ENCODE peak calls at places on chromosomes 16 and 17, in four cellular contexts. S, A, G and Z are unnamed samples.

GRCh38 chr16:79429276-79430128 is 171.0 kb downstream of the MAF start:
- DNase-seq in A (no peak), S (no peak), G (no peak), Z (no peak)

GRCh38 chr17:48129981-48130380 is 22.4 kb downstream of the SNX11 start:
- DNase-seq in S (no peak), A (no peak), G (no peak), Z (no peak)

GRCh38 chr16:89863741-89864391 is 9.5 kb upstream of the TCF25 start:
- DNase-seq in S (no peak), G (no peak), A (peak; percentile 88), Z (no peak)

GRCh38 chr16:85883813-85884212 is 15.1 kb upstream of the IRF8 start:
- DNase-seq in A (no peak), S (no peak), G (no peak), Z (no peak)

GRCh38 chr17:2181206-2181983 is 122.2 kb downstream of the SMG6 start:
- DNase-seq in S (no peak), A (peak; percentile 88), G (no peak), Z (no peak)

GRCh38 chr16:20042848-20043247 is 30.8 kb downstream of the GPR139 start:
- DNase-seq in A (no peak), G (no peak), S (no peak), Z (no peak)

GRCh38 chr16:58661199-58661830 is 23.3 kb downstream of the SLC38A7 start:
- DNase-seq in S (peak; percentile 78), G (peak; percentile 65), A (peak; percentile 96), Z (no peak)

GRCh38 chr16:78957328-78958100 is 643.0 kb downstream of the MAF start:
- DNase-seq in G (no peak), A (no peak), S (no peak), Z (no peak)

GRCh38 chr16:74936902-74937560 is 47.9 kb downstream of the WDR59 start:
- DNase-seq in A (peak; percentile 92), S (no peak), G (no peak), Z (no peak)

GRCh38 chr17:10649031-10649430 is 8.1 kb downstream of the MYH3 start:
- DNase-seq in S (no peak), A (peak; percentile 84), G (no peak), Z (no peak)

GRCh38 chr17:76841776-76842405 is 26.3 kb upstream of the MGAT5B start:
- DNase-seq in A (no peak), G (no peak), S (no peak), Z (no peak)

GRCh38 chr17:78112508-78113471 is 15.8 kb downstream of the TMC6 start:
- DNase-seq in G (no peak), A (peak; percentile 99), S (peak; percentile 33), Z (no peak)

GRCh38 chr17:82348866-82349265 is 10.2 kb upstream of the TEX19 start:
- DNase-seq in A (peak; percentile 82), S (no peak), G (no peak), Z (no peak)

GRCh38 chr16:17265177-17265576 is 205.6 kb downstream of the XYLT1 start:
- DNase-seq in S (no peak), G (no peak), A (no peak), Z (no peak)

GRCh38 chr17:4110152-4110551 is 32.7 kb downstream of the ZZEF1 start:
- DNase-seq in A (peak; percentile 78), G (no peak), S (no peak), Z (no peak)

GRCh38 chr16:86877835-86878234 is 299.5 kb downstream of the FOXL1 start:
- DNase-seq in G (no peak), A (no peak), S (no peak), Z (no peak)

GRCh38 chr17:2041561-2042354 is at the start of gene OVCA2:
- DNase-seq in A (peak; percentile 98), S (peak; percentile 90), G (peak; percentile 61), Z (no peak)

GRCh38 chr16:22232277-22233049 is 26.4 kb downstream of the EEF2K start:
- DNase-seq in S (peak; percentile 92), A (no peak), G (peak; percentile 15), Z (no peak)

GRCh38 chr17:57871863-57872262 is 22.0 kb upstream of the MRPS23 start:
- DNase-seq in A (no peak), G (no peak), S (no peak), Z (no peak)

GRCh38 chr16:1580956-1581355 is 30.9 kb downstream of the IFT140 start:
- DNase-seq in G (no peak), A (peak; percentile 29), S (no peak), Z (no peak)

GRCh38 chr16:57735755-57736418 is at the start of gene KATNB1:
- DNase-seq in S (no peak), G (no peak), A (peak; percentile 72), Z (peak; percentile 99)

GRCh38 chr17:36869856-36870617 is 67.2 kb upstream of the LHX1 start:
- DNase-seq in A (no peak), G (no peak), S (no peak), Z (no peak)
- TF ChIP-seq CTCF in A (peak; percentile 5), G (no peak), S (no peak), Z (no peak)

DNA sequence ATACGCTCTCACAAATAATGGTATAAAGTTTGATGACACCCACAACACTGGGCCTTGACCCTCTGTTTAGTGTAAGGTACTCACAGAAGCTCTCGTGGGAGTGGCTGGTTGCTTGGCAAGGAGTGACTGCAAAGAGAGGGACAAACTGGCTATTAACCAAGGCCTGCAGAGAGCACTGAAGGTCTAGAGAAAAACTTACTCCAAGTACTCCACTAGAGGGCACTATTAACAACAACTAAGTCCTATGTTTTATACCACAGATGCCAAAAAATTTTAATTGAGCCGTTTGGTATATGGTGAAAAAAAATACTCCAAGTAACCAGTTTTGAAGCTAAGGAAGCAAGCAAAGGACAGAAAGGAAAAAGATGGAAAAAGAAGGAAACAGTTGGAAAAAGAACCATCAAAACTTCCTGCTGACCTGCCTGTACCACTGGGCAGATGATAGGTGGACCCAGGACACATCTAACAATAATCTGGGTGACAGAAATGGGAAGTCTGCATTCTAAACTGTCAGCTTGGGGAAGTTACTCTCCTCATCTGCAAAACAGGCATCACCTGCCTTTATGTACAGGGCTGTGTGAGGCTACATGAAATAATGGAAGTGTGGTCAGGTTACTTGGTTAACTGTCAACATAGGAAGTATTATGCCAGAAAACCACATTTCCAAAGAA is 23.2 kb downstream of the DYNC1LI2 start:
- DNase-seq in S (peak; percentile 28), G (no peak), A (no peak), Z (no peak)
- TF ChIP-seq CTCF in S (peak; percentile 79), G (peak; percentile 75), A (peak; percentile 71), Z (peak; percentile 87)

DNA sequence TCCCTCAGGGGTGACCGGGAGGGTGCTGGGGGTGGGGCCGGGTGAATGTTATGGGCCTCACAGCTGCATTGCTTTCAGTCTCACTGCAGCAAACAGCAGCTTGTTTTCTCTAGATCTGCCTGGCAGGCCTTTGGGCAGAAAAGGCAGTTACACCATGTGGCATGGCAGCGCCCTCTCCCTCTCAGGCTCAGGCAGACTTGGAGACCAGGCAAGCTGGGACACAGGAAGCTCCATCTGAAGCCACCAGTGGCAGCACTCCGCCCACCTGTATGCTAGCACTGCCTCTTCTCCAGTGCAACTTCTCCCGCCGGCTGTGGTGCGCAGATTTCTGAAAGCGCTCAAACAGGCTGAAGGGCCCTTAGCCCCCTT is 66.4 kb downstream of the MPRIP start:
- DNase-seq in G (no peak), A (peak; percentile 63), S (no peak), Z (peak; percentile 49)
- TF ChIP-seq CTCF in G (no peak), A (no peak), S (no peak), Z (no peak)

GRCh38 chr17:50050431-50051032 is 5.4 kb upstream of the ITGA3 start:
- DNase-seq in S (no peak), G (no peak), A (peak; percentile 57), Z (peak; percentile 67)
- TF ChIP-seq CTCF in S (no peak), G (no peak), A (no peak), Z (peak; percentile 9)

GRCh38 chr17:40283662-40284061 is 4.0 kb upstream of the CDC6 start:
- DNase-seq in A (peak; percentile 93), S (peak; percentile 87), G (no peak), Z (no peak)

GRCh38 chr17:40286473-40286872 is 1.2 kb upstream of the CDC6 start:
- DNase-seq in A (no peak), G (no peak), S (no peak), Z (no peak)

GRCh38 chr17:40287159-40287493 is 553 bp upstream of the CDC6 start:
- DNase-seq in G (no peak), A (no peak), S (no peak), Z (no peak)

GRCh38 chr17:40281663-40282062 is 6.0 kb upstream of the CDC6 start:
- DNase-seq in G (no peak), S (no peak), A (no peak), Z (no peak)

GRCh38 chr17:40284085-40284713 is 3.5 kb upstream of the CDC6 start:
- DNase-seq in A (peak; percentile 82), G (no peak), S (peak; percentile 80), Z (no peak)
- TF ChIP-seq CTCF in A (peak; percentile 46), G (no peak), S (no peak), Z (peak; percentile 67)

DNA sequence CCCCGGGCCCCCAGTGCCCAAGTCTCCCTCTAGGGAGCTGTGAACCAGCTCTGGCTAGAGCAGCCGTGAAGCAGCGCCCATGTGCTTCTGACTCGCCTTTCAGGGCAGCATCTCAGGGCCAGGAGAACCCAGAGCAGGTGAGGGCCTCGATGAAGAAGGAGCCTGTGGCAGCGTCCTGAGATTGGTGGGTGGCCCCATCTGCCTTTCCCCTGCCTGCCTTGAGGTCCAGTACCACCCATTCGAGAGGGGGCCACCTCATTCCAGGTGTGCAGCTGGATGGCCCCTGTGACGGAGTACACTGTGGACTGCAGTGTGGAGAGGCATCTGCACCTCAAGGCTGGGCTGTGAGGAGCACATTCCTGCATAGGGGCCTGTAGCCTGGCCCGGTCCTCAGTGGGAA is 167.3 kb upstream of the ZNF267 start:
- DNase-seq in A (peak; percentile 48), S (no peak), G (no peak), Z (no peak)
- TF ChIP-seq CTCF in A (no peak), S (no peak), G (no peak), Z (no peak)

GRCh38 chr17:66915204-66915611 is 49.3 kb upstream of the CACNG4 start:
- DNase-seq in S (peak; percentile 39), G (no peak), A (no peak), Z (no peak)
- TF ChIP-seq CTCF in S (peak; percentile 82), G (peak; percentile 67), A (peak; percentile 48), Z (peak; percentile 56)